ENCODE peak calls at places on chromosomes 6 and 20, in seven cellular contexts. One of them, this sample, is unnamed.

GRCh38 chr20:9518776-9519175 is 4.4 kb downstream of the LAMP5 start:
- DNase-seq in SK-N-SH: no peak
- DNase-seq in K562: no peak
- DNase-seq in HCT116: no peak
- DNase-seq in Panc1: no peak
- DNase-seq in H1: no peak
- DNase-seq in HepG2: no peak
- DNase-seq in this sample: no peak

GRCh38 chr6:114100421-114100820 is 129.5 kb upstream of the HDAC2 start:
- DNase-seq in SK-N-SH: no peak
- DNase-seq in K562: no peak
- DNase-seq in HCT116: no peak
- DNase-seq in Panc1: no peak
- DNase-seq in H1: no peak
- DNase-seq in HepG2: no peak
- DNase-seq in this sample: no peak

GRCh38 chr20:35329435-35330139 is 37.4 kb upstream of the FAM83C start:
- DNase-seq in SK-N-SH: peak
- DNase-seq in K562: peak
- DNase-seq in HCT116: no peak
- DNase-seq in Panc1: no peak
- DNase-seq in H1: no peak
- DNase-seq in HepG2: peak
- DNase-seq in this sample: no peak

GRCh38 chr6:139778113-139778512 is 403.7 kb upstream of the CITED2 start:
- DNase-seq in SK-N-SH: no peak
- DNase-seq in K562: no peak
- DNase-seq in HCT116: no peak
- DNase-seq in Panc1: no peak
- DNase-seq in H1: no peak
- DNase-seq in HepG2: no peak
- DNase-seq in this sample: no peak

GRCh38 chr6:20198764-20199174 is 13.5 kb downstream of the MBOAT1 start:
- DNase-seq in SK-N-SH: no peak
- DNase-seq in K562: no peak
- DNase-seq in HCT116: no peak
- DNase-seq in Panc1: no peak
- DNase-seq in H1: no peak
- DNase-seq in HepG2: no peak
- DNase-seq in this sample: no peak

GRCh38 chr6:150293423-150294280 is 75.2 kb upstream of the IYD start:
- DNase-seq in SK-N-SH: no peak
- DNase-seq in K562: peak
- DNase-seq in HCT116: peak
- DNase-seq in Panc1: no peak
- DNase-seq in H1: no peak
- DNase-seq in HepG2: no peak
- DNase-seq in this sample: no peak

GRCh38 chr6:18329781-18330180 is 57.4 kb upstream of the RNF144B start:
- DNase-seq in SK-N-SH: no peak
- DNase-seq in K562: no peak
- DNase-seq in HCT116: no peak
- DNase-seq in Panc1: no peak
- DNase-seq in H1: no peak
- DNase-seq in HepG2: no peak
- DNase-seq in this sample: no peak

GRCh38 chr6:113560908-113561307 is 296.2 kb upstream of the MARCKS start:
- DNase-seq in SK-N-SH: no peak
- DNase-seq in K562: no peak
- DNase-seq in HCT116: peak
- DNase-seq in Panc1: no peak
- DNase-seq in H1: no peak
- DNase-seq in HepG2: no peak
- DNase-seq in this sample: no peak

GRCh38 chr6:26249709-26249958 is 115.4 kb upstream of the BTN3A2 start:
- DNase-seq in SK-N-SH: no peak
- DNase-seq in K562: no peak
- DNase-seq in HCT116: no peak
- DNase-seq in Panc1: no peak
- DNase-seq in H1: no peak
- DNase-seq in HepG2: no peak
- DNase-seq in this sample: peak

GRCh38 chr6:127520061-127520460 is 926 bp upstream of the MTCL3 start:
- DNase-seq in SK-N-SH: no peak
- DNase-seq in K562: no peak
- DNase-seq in HCT116: no peak
- DNase-seq in Panc1: no peak
- DNase-seq in H1: no peak
- DNase-seq in HepG2: no peak
- DNase-seq in this sample: no peak

GRCh38 chr20:33522256-33522820 is 32.4 kb downstream of the CBFA2T2 start:
- DNase-seq in SK-N-SH: no peak
- DNase-seq in K562: peak
- DNase-seq in HCT116: no peak
- DNase-seq in Panc1: no peak
- DNase-seq in H1: no peak
- DNase-seq in HepG2: no peak
- DNase-seq in this sample: no peak

GRCh38 chr6:1067346-1067745 is 244.6 kb upstream of the FOXQ1 start:
- DNase-seq in SK-N-SH: no peak
- DNase-seq in K562: no peak
- DNase-seq in HCT116: no peak
- DNase-seq in Panc1: no peak
- DNase-seq in H1: no peak
- DNase-seq in HepG2: peak
- DNase-seq in this sample: no peak

GRCh38 chr20:18180815-18181214 is 43.2 kb downstream of the KAT14 start:
- DNase-seq in SK-N-SH: no peak
- DNase-seq in K562: no peak
- DNase-seq in HCT116: no peak
- DNase-seq in Panc1: no peak
- DNase-seq in H1: no peak
- DNase-seq in HepG2: no peak
- DNase-seq in this sample: no peak

GRCh38 chr6:108115598-108116058 is 41.1 kb upstream of the OSTM1 start:
- DNase-seq in SK-N-SH: peak
- DNase-seq in K562: peak
- DNase-seq in HCT116: peak
- DNase-seq in Panc1: no peak
- DNase-seq in H1: no peak
- DNase-seq in HepG2: peak
- DNase-seq in this sample: no peak

GRCh38 chr6:124963416-124964083 is 1.3 kb downstream of the RNF217 start:
- DNase-seq in SK-N-SH: no peak
- DNase-seq in K562: peak
- DNase-seq in HCT116: no peak
- DNase-seq in Panc1: no peak
- DNase-seq in H1: no peak
- DNase-seq in HepG2: no peak
- DNase-seq in this sample: no peak

GRCh38 chr6:35415065-35415880 is 36.9 kb upstream of the FANCE start:
- DNase-seq in SK-N-SH: peak
- DNase-seq in K562: peak
- DNase-seq in HCT116: no peak
- DNase-seq in Panc1: no peak
- DNase-seq in H1: no peak
- DNase-seq in HepG2: peak
- DNase-seq in this sample: no peak

GRCh38 chr6:96394727-96395126 is 126.9 kb upstream of the UFL1 start:
- DNase-seq in SK-N-SH: peak
- DNase-seq in K562: no peak
- DNase-seq in HCT116: peak
- DNase-seq in Panc1: no peak
- DNase-seq in H1: no peak
- DNase-seq in HepG2: peak
- DNase-seq in this sample: no peak

GRCh38 chr6:109743739-109744138 is 52.6 kb downstream of the FIG4 start:
- DNase-seq in SK-N-SH: no peak
- DNase-seq in K562: no peak
- DNase-seq in HCT116: no peak
- DNase-seq in Panc1: peak
- DNase-seq in H1: no peak
- DNase-seq in HepG2: no peak
- DNase-seq in this sample: no peak

GRCh38 chr6:30533460-30534294 is 22.6 kb downstream of the GNL1 start:
- DNase-seq in SK-N-SH: no peak
- DNase-seq in K562: no peak
- DNase-seq in HCT116: no peak
- DNase-seq in Panc1: no peak
- DNase-seq in H1: no peak
- DNase-seq in HepG2: peak
- DNase-seq in this sample: no peak

GRCh38 chr6:12356983-12357972 is 67.1 kb downstream of the EDN1 start:
- DNase-seq in SK-N-SH: no peak
- DNase-seq in K562: no peak
- DNase-seq in HCT116: no peak
- DNase-seq in Panc1: no peak
- DNase-seq in H1: no peak
- DNase-seq in HepG2: no peak
- DNase-seq in this sample: peak

GRCh38 chr6:9138856-9139426 is 703.6 kb upstream of the SLC35B3 start:
- DNase-seq in SK-N-SH: no peak
- DNase-seq in K562: no peak
- DNase-seq in HCT116: no peak
- DNase-seq in Panc1: no peak
- DNase-seq in H1: no peak
- DNase-seq in HepG2: no peak
- DNase-seq in this sample: no peak

GRCh38 chr6:162109466-162110040 is 618.0 kb downstream of the PRKN start:
- DNase-seq in SK-N-SH: no peak
- DNase-seq in K562: no peak
- DNase-seq in HCT116: no peak
- DNase-seq in Panc1: no peak
- DNase-seq in H1: no peak
- DNase-seq in HepG2: no peak
- DNase-seq in this sample: no peak

GRCh38 chr6:46443623-46444022 is 47.6 kb downstream of the RCAN2 start:
- DNase-seq in SK-N-SH: no peak
- DNase-seq in K562: no peak
- DNase-seq in HCT116: no peak
- DNase-seq in Panc1: no peak
- DNase-seq in H1: no peak
- DNase-seq in HepG2: no peak
- DNase-seq in this sample: no peak

GRCh38 chr20:51469046-51469445 is 73.5 kb downstream of the NFATC2 start:
- DNase-seq in SK-N-SH: no peak
- DNase-seq in K562: no peak
- DNase-seq in HCT116: no peak
- DNase-seq in Panc1: no peak
- DNase-seq in H1: no peak
- DNase-seq in HepG2: no peak
- DNase-seq in this sample: no peak

GRCh38 chr20:51469578-51470520 is 72.7 kb downstream of the NFATC2 start:
- DNase-seq in SK-N-SH: no peak
- DNase-seq in K562: no peak
- DNase-seq in HCT116: no peak
- DNase-seq in Panc1: no peak
- DNase-seq in H1: no peak
- DNase-seq in HepG2: no peak
- DNase-seq in this sample: no peak

GRCh38 chr20:51468636-51469035 is 73.9 kb downstream of the NFATC2 start:
- DNase-seq in SK-N-SH: no peak
- DNase-seq in K562: no peak
- DNase-seq in HCT116: no peak
- DNase-seq in Panc1: no peak
- DNase-seq in H1: no peak
- DNase-seq in HepG2: no peak
- DNase-seq in this sample: no peak

GRCh38 chr20:51470521-51470875 is 72.0 kb downstream of the NFATC2 start:
- DNase-seq in SK-N-SH: no peak
- DNase-seq in K562: no peak
- DNase-seq in HCT116: no peak
- DNase-seq in Panc1: no peak
- DNase-seq in H1: no peak
- DNase-seq in HepG2: no peak
- DNase-seq in this sample: no peak

GRCh38 chr20:51467971-51468626 is 74.4 kb downstream of the NFATC2 start:
- DNase-seq in SK-N-SH: no peak
- DNase-seq in K562: no peak
- DNase-seq in HCT116: no peak
- DNase-seq in Panc1: no peak
- DNase-seq in H1: no peak
- DNase-seq in HepG2: no peak
- DNase-seq in this sample: no peak
- TF ChIP-seq POLR2AphosphoS5 in SK-N-SH: no peak
- TF ChIP-seq POLR2AphosphoS5 in K562: no peak
- TF ChIP-seq POLR2AphosphoS5 in HCT116: no peak
- TF ChIP-seq POLR2AphosphoS5 in Panc1: no peak
- TF ChIP-seq POLR2AphosphoS5 in H1: no peak
- TF ChIP-seq POLR2AphosphoS5 in HepG2: no peak
- TF ChIP-seq POLR2AphosphoS5 in this sample: no peak

GRCh38 chr20:64065062-64065972 is 2.3 kb downstream of the TCEA2 start:
- DNase-seq in SK-N-SH: no peak
- DNase-seq in K562: no peak
- DNase-seq in HCT116: no peak
- DNase-seq in Panc1: no peak
- DNase-seq in H1: no peak
- DNase-seq in HepG2: no peak
- DNase-seq in this sample: no peak
- TF ChIP-seq SIN3A in SK-N-SH: no peak
- TF ChIP-seq SIN3A in K562: no peak
- TF ChIP-seq SIN3A in HCT116: no peak
- TF ChIP-seq SIN3A in Panc1: no peak
- TF ChIP-seq SIN3A in H1: no peak
- TF ChIP-seq SIN3A in HepG2: peak
- TF ChIP-seq SIN3A in this sample: no peak

GRCh38 chr6:143673638-143674037 is 4.1 kb upstream of the PHACTR2 start:
- DNase-seq in SK-N-SH: no peak
- DNase-seq in K562: no peak
- DNase-seq in HCT116: peak
- DNase-seq in Panc1: no peak
- DNase-seq in H1: peak
- DNase-seq in HepG2: peak
- DNase-seq in this sample: no peak
- TF ChIP-seq POLR2AphosphoS5 in SK-N-SH: no peak
- TF ChIP-seq POLR2AphosphoS5 in K562: no peak
- TF ChIP-seq POLR2AphosphoS5 in HCT116: no peak
- TF ChIP-seq POLR2AphosphoS5 in Panc1: no peak
- TF ChIP-seq POLR2AphosphoS5 in H1: no peak
- TF ChIP-seq POLR2AphosphoS5 in HepG2: no peak
- TF ChIP-seq POLR2AphosphoS5 in this sample: no peak

DNA sequence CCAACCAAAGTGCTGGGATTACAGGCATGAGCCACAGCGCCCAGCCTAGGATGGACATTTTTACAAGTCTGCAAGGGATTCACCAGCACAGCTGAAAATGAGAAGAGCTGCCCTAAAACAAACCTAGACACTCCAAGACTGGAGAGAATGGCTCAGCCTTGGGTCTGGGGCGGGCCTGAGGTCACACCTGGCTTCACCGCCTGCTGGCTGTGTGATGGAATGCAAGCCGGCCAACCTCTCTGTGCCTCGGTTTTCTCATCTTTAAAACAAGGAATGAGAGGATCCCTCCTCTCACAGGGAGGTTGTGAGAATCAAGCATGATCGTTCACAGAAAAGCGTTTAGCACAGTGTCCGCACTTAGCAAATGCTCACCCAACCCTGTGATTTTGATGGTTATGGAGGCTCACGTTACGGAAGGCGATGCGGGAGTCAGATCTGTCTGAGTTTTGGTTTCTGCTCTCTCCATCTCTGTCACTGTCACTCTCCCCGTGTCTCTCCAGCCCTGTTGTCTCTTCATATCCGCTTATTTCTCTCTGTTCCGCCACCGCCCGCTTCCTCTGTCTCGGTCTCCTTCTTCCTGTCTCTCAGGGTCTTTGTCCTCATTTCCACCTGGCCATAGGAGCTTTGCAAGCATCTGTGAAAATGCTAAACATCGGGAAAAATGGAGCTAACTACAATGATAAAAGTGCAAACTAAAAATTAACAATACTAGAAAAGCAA is 47.6 kb downstream of the CEBPB start:
- DNase-seq in SK-N-SH: no peak
- DNase-seq in K562: no peak
- DNase-seq in HCT116: no peak
- DNase-seq in Panc1: no peak
- DNase-seq in H1: no peak
- DNase-seq in HepG2: no peak
- DNase-seq in this sample: no peak
- TF ChIP-seq SIN3A in SK-N-SH: no peak
- TF ChIP-seq SIN3A in K562: no peak
- TF ChIP-seq SIN3A in HCT116: no peak
- TF ChIP-seq SIN3A in Panc1: no peak
- TF ChIP-seq SIN3A in H1: no peak
- TF ChIP-seq SIN3A in HepG2: no peak
- TF ChIP-seq SIN3A in this sample: no peak

This sample was measured in GM12878.